ENCODE peak calls at places on chromosomes 5 and 9, in ten cellular contexts. A is HCT116; R is small intestine; D is SJCRH30; S is H9; N is CD8-positive, alpha-beta T cell; J is ovary; W is spleen; Y is substantia nigra; Q is OCI-LY7. U is an unnamed sample.
A peak's percentile ranks its signal among the peaks of the same experiment; 100 is the strongest.

GRCh38 chr5:181235689-181236366 is 7.9 kb downstream of the RACK1 start:
- DNase-seq in D (no peak), R (no peak), W (no peak), A (no peak), J (no peak), S (no peak), Q (no peak), N (no peak), Y (no peak), U (no peak)

GRCh38 chr5:93062548-93062947 is 518.5 kb downstream of the NR2F1-AS1 start:
- DNase-seq in N (no peak), Y (no peak), S (no peak), D (no peak), W (no peak), J (no peak), R (no peak), A (no peak), Q (no peak), U (no peak)

GRCh38 chr5:154949758-154950157 is 8.9 kb downstream of the MRPL22 start:
- DNase-seq in J (no peak), R (no peak), W (no peak), S (no peak), N (no peak), Y (no peak), Q (no peak), A (no peak), D (no peak), U (no peak)

GRCh38 chr9:116501871-116502270 is 185.2 kb upstream of the TRIM32 start:
- DNase-seq in D (no peak), S (no peak), R (no peak), A (peak; percentile 23), Y (no peak), N (no peak), W (no peak), Q (no peak), J (no peak), U (no peak)

GRCh38 chr5:163585206-163585605 is 79.8 kb downstream of the MAT2B start:
- DNase-seq in D (no peak), A (no peak), Q (no peak), R (no peak), J (no peak), N (no peak), S (no peak), W (no peak), Y (no peak), U (no peak)

GRCh38 chr9:116087246-116087645 is 66.3 kb upstream of the PAPPA start:
- DNase-seq in R (no peak), Q (no peak), A (no peak), J (no peak), N (no peak), Y (peak; percentile 19), D (no peak), W (no peak), S (no peak), U (no peak)

GRCh38 chr5:34891981-34892380 is 23.3 kb downstream of the RAD1 start:
- DNase-seq in Y (no peak), J (no peak), Q (no peak), D (no peak), S (no peak), N (no peak), R (no peak), A (no peak), W (no peak), U (no peak)

GRCh38 chr5:107242411-107242810 is 428.3 kb downstream of the EFNA5 start:
- DNase-seq in W (no peak), D (no peak), A (no peak), Q (no peak), R (no peak), N (no peak), J (no peak), Y (no peak), S (no peak), U (no peak)

GRCh38 chr9:131709741-131710499 is 30.0 kb downstream of the RAPGEF1 start:
- DNase-seq in D (no peak), W (no peak), A (no peak), Q (no peak), N (peak; percentile 25), Y (no peak), J (no peak), S (no peak), R (no peak), U (no peak)

GRCh38 chr9:108130896-108131295 is 641.3 kb upstream of the KLF4 start:
- DNase-seq in R (no peak), D (no peak), W (no peak), A (no peak), J (no peak), Q (no peak), Y (no peak), N (no peak), S (no peak), U (no peak)

GRCh38 chr5:11251242-11251641 is 490.2 kb upstream of the DAP start:
- DNase-seq in Q (no peak), J (no peak), W (no peak), Y (no peak), D (peak; percentile 27), N (no peak), A (no peak), S (no peak), R (no peak), U (no peak)

GRCh38 chr9:2771101-2771500 is 53.8 kb downstream of the KCNV2 start:
- DNase-seq in W (no peak), N (no peak), A (no peak), Y (no peak), D (no peak), S (no peak), J (no peak), R (peak; percentile 87), Q (no peak), U (no peak)

GRCh38 chr5:175223336-175223735 is 220.6 kb downstream of the DRD1 start:
- DNase-seq in Y (no peak), A (no peak), D (peak; percentile 49), Q (no peak), N (no peak), W (no peak), S (no peak), J (no peak), R (no peak), U (no peak)

GRCh38 chr5:53045263-53045662 is 56.1 kb downstream of the ITGA2 start:
- DNase-seq in Y (no peak), R (no peak), J (no peak), Q (no peak), N (no peak), S (no peak), A (no peak), W (no peak), D (no peak), U (no peak)

DNA sequence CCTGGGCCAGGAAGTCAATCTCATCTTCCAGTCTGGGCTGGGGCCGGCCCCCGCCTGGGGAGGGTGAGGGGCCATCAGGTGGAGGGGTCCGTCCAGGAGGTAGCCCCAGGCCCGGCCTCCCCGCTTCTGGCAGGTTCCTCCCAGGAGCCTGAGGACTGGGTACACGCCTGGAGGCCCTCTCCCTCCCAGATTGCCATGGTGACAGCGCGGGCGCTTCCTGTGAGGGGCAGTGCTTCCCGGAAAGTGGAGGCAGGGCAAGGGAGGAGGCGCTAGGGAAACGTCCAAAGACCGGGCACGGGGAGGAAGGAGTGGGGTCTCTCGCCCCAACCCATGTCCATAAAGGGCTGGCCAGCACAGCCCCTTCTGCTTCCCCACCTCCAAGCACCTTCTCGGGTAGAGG is 4.8 kb downstream of the NPDC1 start:
- DNase-seq in Y (no peak), A (no peak), R (no peak), Q (no peak), N (no peak), S (no peak), D (no peak), W (peak; percentile 84), J (no peak), U (no peak)
- H3K27ac ChIP-seq in Y (no peak overlapping the region), A (no peak overlapping the region), R (no peak overlapping the region), Q (no peak overlapping the region), N (no peak overlapping the region), S (no peak overlapping the region), D (no peak overlapping the region), W (peak overlapping the region; percentile 83), J (no peak overlapping the region), U (no peak overlapping the region)

GRCh38 chr5:148999741-149000140 is 63.1 kb downstream of the SH3TC2 start:
- DNase-seq in A (no peak), D (no peak), J (no peak), W (no peak), Y (no peak), S (no peak), R (no peak), N (no peak), Q (no peak), U (no peak)
- H3K27ac ChIP-seq in A (no peak overlapping the region), D (no peak overlapping the region), J (no peak overlapping the region), W (no peak overlapping the region), Y (no peak overlapping the region), S (no peak overlapping the region), R (no peak overlapping the region), N (no peak overlapping the region), Q (no peak overlapping the region), U (no peak overlapping the region)

DNA sequence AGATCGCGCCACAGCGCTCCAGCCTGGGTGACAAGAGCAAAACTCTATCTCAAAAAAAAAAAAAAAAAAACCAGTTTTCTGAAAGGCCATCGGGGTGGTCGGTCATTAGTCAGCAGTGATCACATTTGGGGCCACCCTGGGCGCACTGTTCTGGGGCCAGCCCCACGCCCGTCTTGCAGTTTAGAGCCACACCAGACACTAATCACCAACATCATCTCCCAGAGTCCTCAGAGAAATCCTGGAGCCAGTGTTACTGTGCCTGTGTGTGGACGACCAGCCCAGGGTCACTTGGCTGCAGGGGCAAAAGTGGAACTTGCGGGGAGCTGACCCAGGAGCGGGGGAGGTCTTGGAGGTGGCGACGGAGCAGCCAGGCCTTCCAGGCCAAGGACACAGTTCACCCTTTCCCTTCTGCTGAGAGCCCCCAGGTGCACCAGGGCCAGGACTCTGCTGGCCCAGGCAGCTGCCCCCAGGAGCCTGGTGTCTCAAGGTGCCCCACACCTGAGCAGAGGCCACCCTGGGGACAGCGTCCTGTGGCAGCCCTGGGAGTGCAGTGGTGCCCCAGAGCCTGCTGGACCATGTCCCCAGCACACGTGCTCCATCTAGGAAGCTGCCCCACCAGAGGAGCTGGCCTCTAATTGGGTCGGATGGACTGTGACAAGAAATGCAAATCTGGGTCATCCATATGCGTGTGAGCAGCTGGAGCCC is 51.0 kb downstream of the NEK6 start:
- DNase-seq in Q (no peak), J (no peak), D (no peak), R (no peak), N (no peak), Y (no peak), A (no peak), W (no peak), S (no peak), U (no peak)
- H3K27ac ChIP-seq in Q (no peak overlapping the region), J (no peak overlapping the region), D (no peak overlapping the region), R (no peak overlapping the region), N (no peak overlapping the region), Y (no peak overlapping the region), A (peak overlapping the region; percentile 35), W (no peak overlapping the region), S (no peak overlapping the region), U (no peak overlapping the region)

GRCh38 chr5:61440596-61440995 is 108.5 kb downstream of the ZSWIM6 start:
- DNase-seq in R (no peak), Y (peak; percentile 34), W (no peak), A (no peak), S (no peak), N (no peak), D (no peak), J (no peak), Q (no peak), U (no peak)

GRCh38 chr5:61435368-61435767 is 103.3 kb downstream of the ZSWIM6 start:
- DNase-seq in D (no peak), W (no peak), J (no peak), N (no peak), Y (no peak), Q (no peak), S (no peak), A (no peak), R (no peak), U (no peak)

GRCh38 chr5:61441742-61442141 is 109.7 kb downstream of the ZSWIM6 start:
- DNase-seq in W (no peak), Y (no peak), S (no peak), D (no peak), R (no peak), N (no peak), J (no peak), A (no peak), Q (no peak), U (no peak)

GRCh38 chr5:61440086-61440485 is 108.0 kb downstream of the ZSWIM6 start:
- DNase-seq in D (no peak), Q (no peak), R (no peak), J (no peak), N (no peak), S (no peak), A (no peak), W (no peak), Y (no peak), U (no peak)
- H3K27ac ChIP-seq in D (no peak overlapping the region), Q (no peak overlapping the region), R (no peak overlapping the region), J (no peak overlapping the region), N (no peak overlapping the region), S (no peak overlapping the region), A (no peak overlapping the region), W (no peak overlapping the region), Y (peak overlapping the region; percentile 86), U (peak overlapping the region; percentile 22)

U was measured in caudate nucleus.